ENCODE peak calls at places on chromosome 4, in nine cellular contexts. O is cardiac muscle cell, H is ascending aorta, Y is aorta, P is mucosa of descending colon, T is lower lobe of right lung, J is lung, B is right cardiac atrium, A is hepatocyte. K is an unnamed sample.

GRCh38 chr4:70838972-70839536 is 636 bp downstream of the GRSF1 start:
- DNase-seq in B (peak; percentile 88), Y (peak; percentile 79), A (peak; percentile 82), P (peak; percentile 80), H (peak; percentile 77), T (peak; percentile 84), J (peak; percentile 66), O (peak; percentile 74), K (peak; percentile 49)

GRCh38 chr4:130985371-130985770 is 1889.4 kb downstream of the C4orf33 start:
- DNase-seq in A (no peak), O (no peak), P (no peak), J (no peak), Y (no peak), B (no peak), T (no peak), H (no peak), K (no peak)

GRCh38 chr4:83320548-83320947 is 14.1 kb downstream of the HPSE start:
- DNase-seq in H (peak; percentile 75), P (peak; percentile 36), J (peak; percentile 50), A (no peak), Y (peak; percentile 90), B (peak; percentile 81), O (peak; percentile 65), T (peak; percentile 83), K (peak; percentile 45)

GRCh38 chr4:144583658-144584057 is 62.3 kb upstream of the HHIP start:
- DNase-seq in A (no peak), O (peak; percentile 58), T (no peak), P (no peak), B (no peak), J (no peak), H (no peak), Y (no peak), K (peak; percentile 47)

GRCh38 chr4:3468154-3468553 is 5.0 kb downstream of the DOK7 start:
- DNase-seq in A (no peak), J (no peak), O (no peak), B (peak; percentile 22), Y (no peak), T (no peak), H (no peak), P (no peak), K (no peak)

GRCh38 chr4:82753725-82754410 is 44.7 kb downstream of the SCD5 start:
- DNase-seq in H (peak; percentile 65), A (no peak), O (no peak), Y (no peak), P (no peak), J (no peak), B (peak; percentile 80), T (no peak), K (peak; percentile 28)

GRCh38 chr4:167100120-167100519 is 134.2 kb downstream of the SPOCK3 start:
- DNase-seq in H (no peak), A (peak; percentile 13), O (peak; percentile 17), J (no peak), T (no peak), Y (no peak), P (no peak), B (no peak), K (no peak)

GRCh38 chr4:55426518-55426917 is 30.8 kb downstream of the TMEM165 start:
- DNase-seq in P (no peak), Y (no peak), H (no peak), O (peak; percentile 30), B (no peak), A (no peak), J (no peak), T (no peak), K (no peak)

GRCh38 chr4:67393699-67394281 is 151.5 kb downstream of the CENPC start:
- DNase-seq in H (no peak), P (no peak), A (peak; percentile 64), O (peak; percentile 65), T (no peak), B (no peak), Y (no peak), J (no peak), K (peak; percentile 50)

GRCh38 chr4:162265802-162266201 is 102.0 kb upstream of the FSTL5 start:
- DNase-seq in Y (no peak), P (no peak), H (no peak), O (no peak), J (no peak), T (no peak), A (no peak), B (no peak), K (no peak)

GRCh38 chr4:124423160-124423559 is 289.4 kb downstream of the ANKRD50 start:
- DNase-seq in J (no peak), O (peak; percentile 52), Y (no peak), A (peak; percentile 27), P (no peak), H (no peak), T (no peak), B (no peak), K (peak; percentile 65)

GRCh38 chr4:152065545-152065944 is 304.7 kb upstream of the GATB start:
- DNase-seq in T (no peak), P (no peak), A (no peak), B (no peak), O (no peak), H (no peak), J (no peak), Y (no peak), K (no peak)
- H3K4me1 ChIP-seq in T (no peaks in the 10 kb centered on the region), P (peaks cover 6% of the 10 kb centered on the region), A (peaks cover 8% of the 10 kb centered on the region), B (peaks cover 2% of the 10 kb centered on the region), O (peaks cover 11% of the 10 kb centered on the region), H (no peaks in the 10 kb centered on the region), J (no peaks in the 10 kb centered on the region), Y (no peaks in the 10 kb centered on the region), K (no peaks in the 10 kb centered on the region)

GRCh38 chr4:139171878-139172691 is 4.9 kb downstream of the ELF2 start:
- DNase-seq in O (peak; percentile 56), B (no peak), T (no peak), A (no peak), H (no peak), J (no peak), P (no peak), Y (no peak), K (peak; percentile 55)

GRCh38 chr4:139176299-139177048 is 544 bp downstream of the ELF2 start:
- DNase-seq in B (peak; percentile 94), P (peak; percentile 89), O (peak; percentile 81), T (peak; percentile 89), Y (peak; percentile 93), H (peak; percentile 94), J (peak; percentile 82), A (peak; percentile 91), K (peak; percentile 79)

GRCh38 chr4:139167774-139168444 is 9.1 kb downstream of the ELF2 start:
- DNase-seq in O (peak; percentile 73), B (no peak), A (peak; percentile 54), P (no peak), H (no peak), J (no peak), T (no peak), Y (no peak), K (peak; percentile 68)

GRCh38 chr4:139175647-139176298 is 1.2 kb downstream of the ELF2 start:
- DNase-seq in T (no peak), Y (no peak), P (no peak), J (no peak), A (no peak), O (no peak), B (no peak), H (no peak), K (peak; percentile 41)

DNA sequence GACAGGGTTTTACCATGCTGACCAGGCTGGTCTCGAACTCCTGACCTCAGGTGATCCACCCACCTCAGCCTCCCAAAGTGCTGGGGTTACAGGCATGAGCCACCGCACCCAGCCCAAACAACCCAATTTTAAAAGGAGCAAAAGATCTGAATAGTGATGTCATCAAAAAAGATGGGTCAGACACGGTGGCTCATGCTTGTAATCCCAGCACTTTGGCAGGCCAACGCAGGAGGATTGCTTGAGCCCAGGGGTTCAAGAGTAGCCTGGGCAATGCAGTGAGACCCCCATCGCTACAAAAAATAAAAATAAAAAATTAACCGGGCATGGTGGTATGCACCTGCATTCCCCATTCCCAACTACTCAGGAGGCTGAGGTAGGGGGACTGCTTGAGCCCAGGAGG is 6.1 kb downstream of the ELF2 start:
- DNase-seq in A (no peak), B (no peak), J (no peak), T (no peak), P (no peak), O (no peak), H (no peak), Y (no peak), K (no peak)
- H3K4me1 ChIP-seq in A (peaks cover 8% of the 10 kb centered on the region), B (peaks cover 4% of the 10 kb centered on the region), J (peaks cover 2% of the 10 kb centered on the region), T (peaks cover 54% of the 10 kb centered on the region), P (peaks cover 7% of the 10 kb centered on the region), O (peaks cover 11% of the 10 kb centered on the region), H (peaks cover 44% of the 10 kb centered on the region), Y (peaks cover 4% of the 10 kb centered on the region), K (peaks cover 6% of the 10 kb centered on the region)

GRCh38 chr4:169200361-169201030 is 70.3 kb downstream of the SH3RF1 start:
- DNase-seq in O (no peak), J (no peak), Y (no peak), T (no peak), A (no peak), P (no peak), B (no peak), H (no peak), K (no peak)
- H3K4me1 ChIP-seq in O (no peaks in the 10 kb centered on the region), J (no peaks in the 10 kb centered on the region), Y (peaks cover 3% of the 10 kb centered on the region), T (peaks cover 37% of the 10 kb centered on the region), A (peaks cover 28% of the 10 kb centered on the region), P (peaks cover 9% of the 10 kb centered on the region), B (no peaks in the 10 kb centered on the region), H (peaks cover 18% of the 10 kb centered on the region), K (peaks cover 8% of the 10 kb centered on the region)

GRCh38 chr4:1244978-1245471 is 3.9 kb downstream of the CTBP1 start:
- DNase-seq in Y (no peak), O (no peak), B (peak; percentile 47), P (peak; percentile 24), H (peak; percentile 61), A (no peak), J (no peak), T (no peak), K (no peak)

GRCh38 chr4:1246111-1246881 is 2.6 kb downstream of the CTBP1 start:
- DNase-seq in A (peak; percentile 55), B (peak; percentile 57), O (no peak), H (peak; percentile 61), J (peak; percentile 54), Y (peak; percentile 46), T (peak; percentile 76), P (peak; percentile 38), K (no peak)

GRCh38 chr4:1246901-1247810 is 1.8 kb downstream of the CTBP1 start:
- DNase-seq in Y (peak; percentile 47), O (no peak), J (no peak), H (peak; percentile 65), A (peak; percentile 55), P (peak; percentile 52), T (peak; percentile 50), B (peak; percentile 59), K (no peak)

GRCh38 chr4:1244081-1244977 is 4.6 kb downstream of the CTBP1 start:
- DNase-seq in T (no peak), O (no peak), P (peak; percentile 51), H (peak; percentile 66), B (peak; percentile 76), Y (peak; percentile 44), A (peak; percentile 4), J (no peak), K (no peak)

DNA sequence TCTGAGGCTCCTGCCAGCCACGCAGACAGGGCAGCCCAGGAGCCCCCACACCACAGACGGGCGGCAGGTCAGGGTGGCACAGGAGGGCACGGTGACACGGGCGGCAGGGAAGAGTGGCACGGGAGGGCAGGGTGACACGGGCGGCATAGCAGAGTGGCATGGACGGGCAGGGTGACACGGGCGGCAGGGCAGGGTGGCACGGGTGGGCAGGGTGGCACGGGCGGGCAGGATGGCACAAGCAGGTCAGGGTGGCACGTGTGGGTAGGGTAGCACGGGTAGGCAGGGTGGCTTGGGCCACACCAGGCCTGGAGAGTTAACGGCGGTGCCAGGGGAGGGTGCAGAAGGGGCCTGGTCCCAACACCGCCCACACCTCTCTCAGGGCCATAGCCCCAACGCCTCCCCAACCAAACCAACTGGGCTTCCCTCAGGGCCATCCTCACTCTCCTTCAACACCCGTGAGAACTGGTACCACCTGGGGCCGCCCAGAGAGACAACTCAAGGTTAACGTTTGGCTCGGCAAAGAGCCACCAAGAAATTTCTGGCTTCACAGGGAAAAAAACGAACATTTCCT is 3.4 kb downstream of the CTBP1 start:
- DNase-seq in B (peak; percentile 40), A (peak; percentile 5), T (peak; percentile 44), Y (peak; percentile 48), P (peak; percentile 25), J (no peak), H (peak; percentile 61), O (no peak), K (no peak)
- H3K4me1 ChIP-seq in B (peaks cover 30% of the 10 kb centered on the region), A (peaks cover 34% of the 10 kb centered on the region), T (peaks cover 68% of the 10 kb centered on the region), Y (no peaks in the 10 kb centered on the region), P (peaks cover 64% of the 10 kb centered on the region), J (peaks cover 50% of the 10 kb centered on the region), H (peaks cover 60% of the 10 kb centered on the region), O (peaks cover 14% of the 10 kb centered on the region), K (peaks cover 19% of the 10 kb centered on the region)